ENCODE peak calls at places on chromosome 20, in seven cellular contexts. S, D, B, F, U, P and Z are unnamed samples.

GRCh38 chr20:63142933-63143332 is 73.0 kb downstream of the YTHDF1 start:
- DNase-seq in D (no peak), S (no peak), U (no peak), B (no peak), F (no peak), P (no peak), Z (no peak)

GRCh38 chr20:11136691-11137090 is 462.9 kb upstream of the JAG1 start:
- DNase-seq in P (peak; percentile 39), S (no peak), F (no peak), U (no peak), D (no peak), B (no peak), Z (no peak)

GRCh38 chr20:8764289-8764962 is 304.5 kb upstream of the PLCB4 start:
- DNase-seq in U (no peak), P (no peak), B (peak; percentile 81), D (peak; percentile 29), S (no peak), F (no peak), Z (no peak)

GRCh38 chr20:56752274-56752673 is 123.2 kb downstream of the TFAP2C start:
- DNase-seq in S (no peak), P (no peak), U (peak; percentile 39), D (peak; percentile 11), F (no peak), B (no peak), Z (no peak)

GRCh38 chr20:58017237-58017969 is 211.1 kb downstream of the ANKRD60 start:
- DNase-seq in P (peak; percentile 83), F (peak; percentile 18), B (peak; percentile 44), S (no peak), U (peak; percentile 94), D (no peak), Z (peak; percentile 79)

GRCh38 chr20:61912665-61913422 is 152.8 kb downstream of the TAF4 start:
- DNase-seq in F (no peak), P (no peak), U (no peak), S (no peak), D (no peak), B (no peak), Z (no peak)

GRCh38 chr20:35002426-35003210 is 47.0 kb downstream of the MYH7B start:
- DNase-seq in B (no peak), D (no peak), U (no peak), P (no peak), S (no peak), F (no peak), Z (peak; percentile 41)

GRCh38 chr20:35629432-35630145 is 14.0 kb downstream of the SPAG4 start:
- DNase-seq in F (peak; percentile 32), D (no peak), U (no peak), B (no peak), S (no peak), P (no peak), Z (no peak)

GRCh38 chr20:25580711-25581110 is 4.6 kb downstream of the NINL start:
- DNase-seq in F (no peak), B (no peak), U (no peak), D (peak; percentile 56), P (peak; percentile 53), S (peak; percentile 82), Z (no peak)

GRCh38 chr20:53574819-53575218 is 18.8 kb downstream of the ZNF217 start:
- DNase-seq in P (no peak), U (no peak), S (no peak), B (no peak), F (no peak), D (no peak), Z (no peak)
- TF ChIP-seq CTCF in P (no peak), U (no peak), S (no peak), B (no peak), F (no peak), D (no peak), Z (no peak)

GRCh38 chr20:19886666-19887288 is 128.7 kb downstream of the RIN2 start:
- DNase-seq in P (no peak), B (no peak), D (no peak), U (peak; percentile 76), F (no peak), S (no peak), Z (no peak)
- TF ChIP-seq CTCF in P (no peak), B (peak; percentile 26), D (peak; percentile 12), U (peak; percentile 49), F (no peak), S (no peak), Z (no peak)

GRCh38 chr20:3763691-3764601 is 3.6 kb downstream of the ADISSP start:
- DNase-seq in F (no peak), U (no peak), P (no peak), S (peak; percentile 41), D (no peak), B (no peak), Z (no peak)
- TF ChIP-seq CTCF in F (no peak), U (no peak), P (no peak), S (no peak), D (no peak), B (no peak), Z (no peak)

GRCh38 chr20:54980321-54980960 is 505.0 kb downstream of the DOK5 start:
- DNase-seq in B (no peak), D (no peak), U (peak; percentile 12), F (no peak), S (no peak), P (peak; percentile 17), Z (no peak)
- TF ChIP-seq CTCF in B (no peak), D (no peak), U (peak; percentile 29), F (peak; percentile 72), S (no peak), P (peak; percentile 63), Z (no peak)

DNA sequence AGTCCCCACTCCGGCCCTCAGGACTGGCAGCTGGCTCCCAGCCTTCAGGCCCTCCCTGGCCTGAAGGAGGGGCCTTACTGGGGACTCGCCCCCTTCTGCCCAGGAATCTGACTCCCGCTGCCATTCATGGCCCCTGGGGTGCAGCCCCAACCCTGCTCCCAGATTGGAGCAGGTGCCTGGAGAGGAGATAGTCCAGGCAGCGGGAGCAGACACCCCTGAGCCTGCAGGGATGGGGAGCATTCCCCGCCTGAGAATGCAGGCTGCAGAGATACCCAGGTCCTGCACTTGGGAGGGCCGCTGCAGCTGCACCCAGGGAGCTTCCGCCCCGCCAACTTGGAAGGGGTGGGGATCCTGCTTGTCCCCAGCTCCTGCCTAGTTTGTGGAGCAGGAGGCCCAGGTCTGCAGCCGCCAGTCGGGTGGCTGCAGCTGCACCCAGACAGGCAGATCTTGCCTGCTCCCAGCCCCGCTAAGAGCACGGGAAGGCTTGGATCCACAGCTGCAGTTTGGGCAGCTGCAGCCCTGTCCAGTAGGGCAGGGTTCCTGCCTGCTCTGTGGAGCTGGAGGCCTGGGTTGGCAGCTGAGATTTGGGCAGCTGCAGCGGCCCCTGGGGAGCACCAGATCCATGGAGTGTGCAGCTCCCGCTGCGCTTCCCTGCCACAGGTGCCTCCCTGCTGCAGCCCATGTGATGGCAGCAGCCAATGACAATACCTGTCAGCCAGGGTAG is 5.2 kb downstream of the GTSF1L start:
- DNase-seq in U (no peak), B (no peak), S (no peak), P (no peak), F (no peak), D (no peak), Z (no peak)
- TF ChIP-seq CTCF in U (no peak), B (no peak), S (no peak), P (no peak), F (no peak), D (no peak), Z (no peak)